ENCODE peak calls at places on chromosomes 12 and 14, in seven cellular contexts. I is SHP77, W is H1, Z is breast epithelium, K is brain microvascular endothelial cell, M is tibial artery, C is NCI-H1105 treated with DMSO at 0.1 percent for 48 hours. R is an unnamed sample.

GRCh38 chr14:100192250-100192671 is 32.8 kb upstream of the DEGS2 start:
- DNase-seq in I (no peak), W (peak), M (no peak), C (no peak), K (no peak), Z (peak), R (no peak)

GRCh38 chr12:1620093-1620492 is 8.9 kb upstream of the WNT5B start:
- DNase-seq in K (no peak), W (no peak), Z (no peak), C (no peak), I (no peak), M (no peak), R (no peak)

GRCh38 chr14:100069161-100069800 is 4.1 kb downstream of the EVL start:
- DNase-seq in Z (no peak), K (no peak), C (no peak), M (no peak), W (no peak), I (no peak), R (no peak)

GRCh38 chr12:570237-570925 is 92.9 kb downstream of the NINJ2 start:
- DNase-seq in K (peak), C (no peak), M (peak), I (no peak), W (peak), Z (peak), R (peak)

GRCh38 chr14:99946652-99947489 is 118.4 kb upstream of the EVL start:
- DNase-seq in Z (no peak), M (no peak), I (no peak), W (peak), C (peak), K (no peak), R (no peak)

GRCh38 chr12:48973992-48974673 is 2.6 kb upstream of the WNT10B start:
- DNase-seq in M (peak), I (no peak), C (no peak), W (peak), Z (no peak), K (peak), R (no peak)

GRCh38 chr14:61730756-61731373 is 31.4 kb upstream of the SNAPC1 start:
- DNase-seq in K (no peak), Z (no peak), W (no peak), C (no peak), I (no peak), M (no peak), R (no peak)

GRCh38 chr14:39467889-39468524 is 35.8 kb upstream of the FBXO33 start:
- DNase-seq in M (no peak), K (peak), W (peak), C (peak), I (peak), Z (no peak), R (peak)

GRCh38 chr12:15423629-15424028 is 101.3 kb downstream of the PTPRO start:
- DNase-seq in W (no peak), I (no peak), C (no peak), K (no peak), Z (no peak), M (no peak), R (no peak)

GRCh38 chr12:75623631-75624118 is 112.3 kb upstream of the KRR1 start:
- DNase-seq in W (no peak), M (no peak), I (peak), Z (no peak), C (no peak), K (peak), R (peak)

GRCh38 chr14:30551460-30551859 is 7.5 kb upstream of the G2E3 start:
- DNase-seq in M (no peak), I (peak), W (no peak), K (peak), Z (no peak), C (peak), R (no peak)

GRCh38 chr12:31589582-31589895 is 1.4 kb downstream of the DENND5B start:
- DNase-seq in W (no peak), Z (no peak), I (no peak), K (no peak), M (no peak), C (no peak), R (no peak)

GRCh38 chr12:2925322-2925995 is 33.7 kb upstream of the TEAD4 start:
- DNase-seq in M (no peak), Z (no peak), C (peak), W (no peak), K (no peak), I (no peak), R (no peak)

GRCh38 chr14:105867961-105868599 is 341.7 kb downstream of the TMEM121 start:
- DNase-seq in Z (no peak), I (no peak), K (no peak), W (no peak), M (peak), C (no peak), R (no peak)

GRCh38 chr14:49975286-49975685 is 82.4 kb downstream of the ARF6 start:
- DNase-seq in M (no peak), I (no peak), Z (no peak), W (no peak), K (peak), C (no peak), R (peak)

GRCh38 chr12:77325505-77325904 is 260.1 kb upstream of the E2F7 start:
- DNase-seq in C (no peak), K (no peak), I (no peak), W (peak), M (no peak), Z (no peak), R (no peak)

GRCh38 chr14:52333108-52333507 is 19.0 kb downstream of the PTGER2 start:
- DNase-seq in C (no peak), I (no peak), M (no peak), Z (no peak), K (no peak), W (no peak), R (no peak)

GRCh38 chr14:76463105-76463504 is 87.2 kb downstream of the ESRRB start:
- DNase-seq in C (no peak), W (no peak), M (no peak), K (no peak), I (no peak), Z (no peak), R (no peak)

GRCh38 chr12:103140217-103140616 is 182.7 kb downstream of the ASCL1 start:
- DNase-seq in C (no peak), W (no peak), I (no peak), Z (no peak), M (no peak), K (no peak), R (no peak)

GRCh38 chr12:127147724-127148123 is 1119.2 kb upstream of the TMEM132C start:
- DNase-seq in M (no peak), W (no peak), Z (no peak), K (no peak), I (no peak), C (no peak), R (no peak)

GRCh38 chr14:90962505-90962904 is 97.9 kb downstream of the RPS6KA5 start:
- DNase-seq in W (no peak), C (no peak), M (no peak), Z (no peak), K (no peak), I (no peak), R (no peak)

GRCh38 chr14:99381688-99382060 is 99.0 kb downstream of the SETD3 start:
- DNase-seq in I (no peak), K (no peak), M (no peak), C (no peak), W (no peak), Z (no peak), R (no peak)

GRCh38 chr14:71666579-71667145 is 265.6 kb upstream of the RGS6 start:
- DNase-seq in K (no peak), W (no peak), M (no peak), I (no peak), Z (no peak), C (no peak), R (no peak)